ENCODE peak calls at places on chromosomes 4 and X, in six cellular contexts. Y is transverse colon; R is fibroblast of pulmonary artery; S is AG09309; U is adrenal gland; I is CD8-positive, alpha-beta T cell. P is an unnamed sample.

GRCh38 chrX:55907968-55908607 is 190.5 kb downstream of the RRAGB start:
- DNase-seq in Y (peak; percentile 76), R (peak; percentile 6), S (no peak), U (peak; percentile 31), I (no peak), P (peak; percentile 1)

GRCh38 chr4:183097251-183098079 is 1.6 kb upstream of the WWC2 start:
- DNase-seq in Y (peak; percentile 11), R (no peak), S (no peak), U (peak; percentile 12), I (no peak), P (no peak)

GRCh38 chrX:3295731-3296130 is 50.7 kb downstream of the MXRA5 start:
- DNase-seq in Y (no peak), R (no peak), S (no peak), U (no peak), I (no peak), P (no peak)

GRCh38 chrX:53494427-53494826 is 60.3 kb upstream of the HSD17B10 start:
- DNase-seq in Y (no peak), R (peak; percentile 25), S (no peak), U (peak; percentile 14), I (no peak), P (no peak)

GRCh38 chr4:17085416-17085815 is 187.0 kb upstream of the LDB2 start:
- DNase-seq in Y (no peak), R (peak; percentile 23), S (no peak), U (no peak), I (no peak), P (no peak)

GRCh38 chr4:38366997-38367396 is 297.0 kb upstream of the KLF3 start:
- DNase-seq in Y (no peak), R (no peak), S (no peak), U (no peak), I (no peak), P (no peak)

GRCh38 chr4:170529760-170530440 is 440.1 kb upstream of the AADAT start:
- DNase-seq in Y (no peak), R (no peak), S (no peak), U (no peak), I (no peak), P (no peak)

GRCh38 chr4:166499820-166500219 is 626.8 kb downstream of the TLL1 start:
- DNase-seq in Y (no peak), R (peak; percentile 15), S (no peak), U (no peak), I (no peak), P (peak; percentile 38)

GRCh38 chr4:26223160-26223559 is 97.7 kb upstream of the RBPJ start:
- DNase-seq in Y (no peak), R (no peak), S (no peak), U (no peak), I (no peak), P (no peak)

GRCh38 chr4:40924793-40925117 is 175.0 kb downstream of the NSUN7 start:
- DNase-seq in Y (no peak), R (no peak), S (no peak), U (no peak), I (no peak), P (no peak)

GRCh38 chr4:89800012-89800516 is 36.9 kb downstream of the SNCA start:
- DNase-seq in Y (no peak), R (peak; percentile 83), S (no peak), U (no peak), I (no peak), P (no peak)

GRCh38 chrX:23952984-23953907 is 45.4 kb downstream of the CXorf58 start:
- DNase-seq in Y (no peak), R (no peak), S (no peak), U (no peak), I (peak; percentile 0), P (peak; percentile 66)

GRCh38 chr4:65661469-65661868 is 8.8 kb downstream of the EPHA5 start:
- DNase-seq in Y (no peak), R (no peak), S (no peak), U (no peak), I (no peak), P (no peak)

GRCh38 chrX:10579018-10579752 is 41.2 kb downstream of the MID1 start:
- DNase-seq in Y (no peak), R (peak; percentile 81), S (no peak), U (no peak), I (no peak), P (no peak)

GRCh38 chr4:45442466-45442865 is 681.4 kb downstream of the GABRG1 start:
- DNase-seq in Y (no peak), R (peak; percentile 25), S (no peak), U (no peak), I (no peak), P (no peak)

GRCh38 chr4:19958849-19959248 is 292.9 kb upstream of the SLIT2 start:
- DNase-seq in Y (no peak), R (no peak), S (no peak), U (no peak), I (no peak), P (no peak)

DNA sequence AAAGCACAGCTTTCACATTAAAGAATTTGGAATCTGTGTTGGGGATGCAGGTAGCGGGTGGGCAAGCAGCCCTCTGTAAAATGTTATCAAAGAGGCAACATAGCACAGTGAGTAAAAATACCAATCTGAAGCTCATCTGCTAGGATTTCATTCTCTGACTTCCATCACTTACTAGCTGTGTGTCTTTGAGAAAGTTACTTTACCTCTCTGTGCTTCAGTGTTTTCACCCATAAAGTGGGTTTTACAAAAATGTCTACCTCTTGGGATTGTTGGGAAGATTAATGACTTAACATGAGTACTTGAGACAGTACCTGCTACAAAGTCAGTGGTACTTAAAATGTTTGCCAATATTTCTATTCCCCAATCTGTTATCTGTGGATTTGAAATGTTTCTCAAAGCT is 7.9 kb upstream of the DCUN1D4 start:
- DNase-seq in Y (no peak), R (no peak), S (no peak), U (no peak), I (no peak), P (no peak)
- H3K4me3 ChIP-seq in Y (no peak overlapping the region), R (no peak overlapping the region), S (no peak overlapping the region), U (no peak overlapping the region), I (no peak overlapping the region), P (no peak overlapping the region)

GRCh38 chrX:17377047-17377692 is 2.2 kb downstream of the NHS start:
- DNase-seq in Y (peak; percentile 51), R (peak; percentile 19), S (no peak), U (peak; percentile 74), I (no peak), P (no peak)
- H3K4me3 ChIP-seq in Y (peak overlapping the region; percentile 49), R (peak overlapping the region; percentile 49), S (peak overlapping the region; percentile 78), U (peak overlapping the region; percentile 68), I (no peak overlapping the region), P (no peak overlapping the region)

GRCh38 chrX:123185714-123186113 is 1.6 kb downstream of the GRIA3 start:
- DNase-seq in Y (no peak), R (no peak), S (no peak), U (no peak), I (no peak), P (no peak)
- H3K4me3 ChIP-seq in Y (no peak overlapping the region), R (no peak overlapping the region), S (peak overlapping the region; percentile 49), U (peak overlapping the region; percentile 51), I (no peak overlapping the region), P (no peak overlapping the region)

GRCh38 chr4:779555-779954 is 46.4 kb downstream of the CPLX1 start:
- DNase-seq in Y (no peak), R (no peak), S (no peak), U (no peak), I (no peak), P (no peak)
- H3K4me3 ChIP-seq in Y (no peak overlapping the region), R (peak overlapping the region; percentile 10), S (no peak overlapping the region), U (no peak overlapping the region), I (no peak overlapping the region), P (no peak overlapping the region)

GRCh38 chr4:78225236-78225635 is 168.1 kb downstream of the FRAS1 start:
- DNase-seq in Y (no peak), R (no peak), S (no peak), U (no peak), I (no peak), P (no peak)

GRCh38 chr4:78220283-78220682 is 163.2 kb downstream of the FRAS1 start:
- DNase-seq in Y (no peak), R (no peak), S (no peak), U (no peak), I (no peak), P (no peak)

GRCh38 chr4:78222575-78223186 is 165.6 kb downstream of the FRAS1 start:
- DNase-seq in Y (no peak), R (no peak), S (no peak), U (no peak), I (no peak), P (no peak)

GRCh38 chr4:78227411-78228057 is 170.4 kb downstream of the FRAS1 start:
- DNase-seq in Y (no peak), R (no peak), S (no peak), U (no peak), I (no peak), P (no peak)

DNA sequence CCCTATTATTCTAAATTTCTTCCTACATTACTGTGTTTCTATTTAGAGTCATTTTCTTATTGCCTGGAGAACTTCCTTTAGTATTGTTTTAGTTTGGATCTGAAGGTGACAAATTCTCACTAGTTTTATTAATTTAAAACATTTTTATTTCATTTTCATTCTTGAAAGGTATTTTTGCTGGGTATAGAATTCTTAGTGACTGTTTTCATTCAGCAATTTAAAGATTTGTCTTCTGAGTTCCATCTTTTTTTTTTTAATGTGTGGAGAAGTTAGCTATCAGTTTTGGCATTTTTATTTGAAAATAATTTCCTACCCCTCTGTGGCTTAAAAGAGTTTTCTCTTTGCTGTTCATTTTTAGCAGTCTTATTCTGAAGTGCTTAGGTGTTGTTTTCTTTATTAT is 169.2 kb downstream of the FRAS1 start:
- DNase-seq in Y (no peak), R (no peak), S (no peak), U (no peak), I (no peak), P (no peak)
- H3K4me3 ChIP-seq in Y (no peak overlapping the region), R (no peak overlapping the region), S (no peak overlapping the region), U (no peak overlapping the region), I (no peak overlapping the region), P (no peak overlapping the region)

DNA sequence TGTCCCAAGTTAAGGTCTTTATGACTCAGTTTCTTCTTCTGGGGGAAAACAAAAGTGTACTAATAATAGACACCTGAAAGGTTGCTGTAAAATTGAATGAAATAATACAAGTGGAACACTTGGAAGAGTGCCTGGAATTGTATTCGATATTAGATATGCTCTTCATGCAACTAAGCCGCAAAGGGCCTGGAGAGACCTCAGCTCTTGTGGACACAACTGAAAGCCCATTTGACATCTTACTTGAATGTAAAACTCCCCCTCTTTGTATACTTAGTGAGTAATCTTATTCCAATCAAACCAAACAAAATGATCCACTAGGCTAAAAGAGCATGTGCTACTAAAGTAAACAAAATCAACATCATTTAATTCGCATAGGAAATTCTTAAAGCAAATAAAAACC is 516 bp upstream of the MAP9 start:
- DNase-seq in Y (no peak), R (peak; percentile 28), S (no peak), U (no peak), I (no peak), P (no peak)
- H3K4me3 ChIP-seq in Y (peak overlapping the region; percentile 57), R (peak overlapping the region; percentile 78), S (no peak overlapping the region), U (peak overlapping the region; percentile 62), I (peak overlapping the region; percentile 77), P (no peak overlapping the region)

P was measured in HL-60.